ENCODE peak calls at places on chromosomes 12 and 14, in five cellular contexts. One of them, this sample, is unnamed.

GRCh38 chr12:65608319-65608916 is 215.9 kb upstream of the HMGA2 start:
- DNase-seq in D341Med: no peak
- DNase-seq in Ammon's horn: no peak
- DNase-seq in LHCN-M2: peak
- DNase-seq in T-helper 2 cell: no peak
- DNase-seq in this sample: no peak

GRCh38 chr12:114936148-114937099 is 252.4 kb upstream of the TBX3 start:
- DNase-seq in D341Med: no peak
- DNase-seq in Ammon's horn: no peak
- DNase-seq in LHCN-M2: peak
- DNase-seq in T-helper 2 cell: no peak
- DNase-seq in this sample: no peak

GRCh38 chr14:72726444-72726843 is 167.5 kb downstream of the DPF3 start:
- DNase-seq in D341Med: no peak
- DNase-seq in Ammon's horn: peak
- DNase-seq in LHCN-M2: no peak
- DNase-seq in T-helper 2 cell: no peak
- DNase-seq in this sample: no peak

GRCh38 chr12:121781751-121782615 is 11.5 kb downstream of the RHOF start:
- DNase-seq in D341Med: peak
- DNase-seq in Ammon's horn: no peak
- DNase-seq in LHCN-M2: peak
- DNase-seq in T-helper 2 cell: peak
- DNase-seq in this sample: no peak

GRCh38 chr14:97634786-97635185 is 837.6 kb downstream of the VRK1 start:
- DNase-seq in D341Med: no peak
- DNase-seq in Ammon's horn: peak
- DNase-seq in LHCN-M2: no peak
- DNase-seq in T-helper 2 cell: peak
- DNase-seq in this sample: no peak

GRCh38 chr14:57982802-57983201 is 116.9 kb upstream of the SLC35F4 start:
- DNase-seq in D341Med: no peak
- DNase-seq in Ammon's horn: no peak
- DNase-seq in LHCN-M2: peak
- DNase-seq in T-helper 2 cell: no peak
- DNase-seq in this sample: no peak

GRCh38 chr12:132807295-132808222 is 21.1 kb downstream of the GOLGA3 start:
- DNase-seq in D341Med: peak
- DNase-seq in Ammon's horn: peak
- DNase-seq in LHCN-M2: no peak
- DNase-seq in T-helper 2 cell: no peak
- DNase-seq in this sample: no peak

GRCh38 chr14:59097681-59098080 is 90.8 kb upstream of the DAAM1 start:
- DNase-seq in D341Med: no peak
- DNase-seq in Ammon's horn: no peak
- DNase-seq in LHCN-M2: no peak
- DNase-seq in T-helper 2 cell: no peak
- DNase-seq in this sample: no peak

GRCh38 chr12:69442894-69443293 is 27.3 kb upstream of the FRS2 start:
- DNase-seq in D341Med: no peak
- DNase-seq in Ammon's horn: no peak
- DNase-seq in LHCN-M2: peak
- DNase-seq in T-helper 2 cell: no peak
- DNase-seq in this sample: no peak

GRCh38 chr12:110279976-110280783 is 867 bp upstream of the ATP2A2 start:
- DNase-seq in D341Med: peak
- DNase-seq in Ammon's horn: peak
- DNase-seq in LHCN-M2: peak
- DNase-seq in T-helper 2 cell: peak
- DNase-seq in this sample: peak

GRCh38 chr12:75870878-75871277 is 160.7 kb downstream of the PHLDA1 start:
- DNase-seq in D341Med: no peak
- DNase-seq in Ammon's horn: no peak
- DNase-seq in LHCN-M2: no peak
- DNase-seq in T-helper 2 cell: no peak
- DNase-seq in this sample: no peak

GRCh38 chr12:113862570-113863454 is 103.3 kb downstream of the RBM19 start:
- DNase-seq in D341Med: no peak
- DNase-seq in Ammon's horn: no peak
- DNase-seq in LHCN-M2: peak
- DNase-seq in T-helper 2 cell: peak
- DNase-seq in this sample: no peak

GRCh38 chr14:37329189-37330001 is 131.7 kb downstream of the MIPOL1 start:
- DNase-seq in D341Med: no peak
- DNase-seq in Ammon's horn: no peak
- DNase-seq in LHCN-M2: no peak
- DNase-seq in T-helper 2 cell: no peak
- DNase-seq in this sample: no peak

GRCh38 chr12:89064780-89065179 is 287.5 kb downstream of the DUSP6 start:
- DNase-seq in D341Med: no peak
- DNase-seq in Ammon's horn: no peak
- DNase-seq in LHCN-M2: peak
- DNase-seq in T-helper 2 cell: peak
- DNase-seq in this sample: no peak

GRCh38 chr14:103930051-103930604 is 1.9 kb downstream of the TDRD9 start:
- DNase-seq in D341Med: no peak
- DNase-seq in Ammon's horn: no peak
- DNase-seq in LHCN-M2: no peak
- DNase-seq in T-helper 2 cell: no peak
- DNase-seq in this sample: no peak

GRCh38 chr12:2382391-2383155 is 329.8 kb downstream of the CACNA1C start:
- DNase-seq in D341Med: no peak
- DNase-seq in Ammon's horn: peak
- DNase-seq in LHCN-M2: peak
- DNase-seq in T-helper 2 cell: peak
- DNase-seq in this sample: no peak

GRCh38 chr12:124109760-124110159 is 136.7 kb downstream of the ZNF664 start:
- DNase-seq in D341Med: peak
- DNase-seq in Ammon's horn: no peak
- DNase-seq in LHCN-M2: peak
- DNase-seq in T-helper 2 cell: peak
- DNase-seq in this sample: no peak

GRCh38 chr12:72570601-72571000 is 298.4 kb downstream of the TRHDE start:
- DNase-seq in D341Med: peak
- DNase-seq in Ammon's horn: no peak
- DNase-seq in LHCN-M2: no peak
- DNase-seq in T-helper 2 cell: peak
- DNase-seq in this sample: no peak

GRCh38 chr12:23450810-23451209 is 498.7 kb downstream of the SOX5 start:
- DNase-seq in D341Med: no peak
- DNase-seq in Ammon's horn: no peak
- DNase-seq in LHCN-M2: no peak
- DNase-seq in T-helper 2 cell: no peak
- DNase-seq in this sample: no peak

GRCh38 chr14:104542871-104543830 is 36.4 kb upstream of the C14orf180 start:
- DNase-seq in D341Med: no peak
- DNase-seq in Ammon's horn: no peak
- DNase-seq in LHCN-M2: no peak
- DNase-seq in T-helper 2 cell: no peak
- DNase-seq in this sample: no peak

GRCh38 chr14:51147183-51147582 is 52.3 kb upstream of the TRIM9 start:
- DNase-seq in D341Med: no peak
- DNase-seq in Ammon's horn: no peak
- DNase-seq in LHCN-M2: peak
- DNase-seq in T-helper 2 cell: no peak
- DNase-seq in this sample: no peak

GRCh38 chr14:24160850-24161804 is at the start of gene IRF9:
- DNase-seq in D341Med: peak
- DNase-seq in Ammon's horn: peak
- DNase-seq in LHCN-M2: peak
- DNase-seq in T-helper 2 cell: peak
- DNase-seq in this sample: peak

GRCh38 chr12:23729354-23729753 is 220.1 kb downstream of the SOX5 start:
- DNase-seq in D341Med: no peak
- DNase-seq in Ammon's horn: no peak
- DNase-seq in LHCN-M2: no peak
- DNase-seq in T-helper 2 cell: no peak
- DNase-seq in this sample: no peak

GRCh38 chr14:73240816-73241480 is 3.6 kb downstream of the PAPLN start:
- DNase-seq in D341Med: no peak
- DNase-seq in Ammon's horn: peak
- DNase-seq in LHCN-M2: no peak
- DNase-seq in T-helper 2 cell: no peak
- DNase-seq in this sample: no peak

GRCh38 chr12:57491393-57492280 is 3.8 kb downstream of the MARS1 start:
- DNase-seq in D341Med: no peak
- DNase-seq in Ammon's horn: peak
- DNase-seq in LHCN-M2: no peak
- DNase-seq in T-helper 2 cell: peak
- DNase-seq in this sample: no peak

GRCh38 chr12:41531147-41531829 is 343.2 kb downstream of the PDZRN4 start:
- DNase-seq in D341Med: no peak
- DNase-seq in Ammon's horn: peak
- DNase-seq in LHCN-M2: no peak
- DNase-seq in T-helper 2 cell: no peak
- DNase-seq in this sample: no peak

GRCh38 chr12:122753213-122753571 is 568 bp downstream of the DENR start:
- DNase-seq in D341Med: no peak
- DNase-seq in Ammon's horn: no peak
- DNase-seq in LHCN-M2: no peak
- DNase-seq in T-helper 2 cell: no peak
- DNase-seq in this sample: no peak

GRCh38 chr14:31582286-31582691 is 21.1 kb downstream of the NUBPL start:
- DNase-seq in D341Med: no peak
- DNase-seq in Ammon's horn: peak
- DNase-seq in LHCN-M2: peak
- DNase-seq in T-helper 2 cell: no peak
- DNase-seq in this sample: no peak